ENCODE peak calls at places on chromosome 15, in eight cellular contexts. Z is sigmoid colon, S is fibroblast of lung, B is body of pancreas, K is tibial artery, N is hepatocyte, Y is IMR-90, A is esophagus squamous epithelium. C is an unnamed sample.

GRCh38 chr15:65833501-65834220 is 35.6 kb upstream of the RAB11A start:
- DNase-seq in S (no peak), N (no peak), K (no peak), Z (no peak), Y (no peak), B (peak; percentile 50), A (no peak), C (peak; percentile 15)

GRCh38 chr15:63246691-63247464 is 30.5 kb upstream of the APH1B start:
- DNase-seq in A (no peak), N (peak; percentile 55), K (no peak), Z (peak; percentile 70), B (no peak), Y (peak; percentile 91), S (peak; percentile 98), C (peak; percentile 27)

GRCh38 chr15:62569460-62570404 is 404.6 kb upstream of the C2CD4B start:
- DNase-seq in S (peak; percentile 94), Y (peak; percentile 96), A (no peak), Z (no peak), N (peak; percentile 80), K (peak; percentile 88), B (peak; percentile 81), C (peak; percentile 92)

GRCh38 chr15:29736745-29737023 is 85.6 kb downstream of the TJP1 start:
- DNase-seq in Y (peak; percentile 52), B (peak; percentile 70), Z (no peak), N (peak; percentile 49), S (peak; percentile 22), A (no peak), K (no peak), C (peak; percentile 56)

GRCh38 chr15:95129589-95129988 is 898.2 kb downstream of the MCTP2 start:
- DNase-seq in A (no peak), B (no peak), K (no peak), N (no peak), Y (peak; percentile 67), Z (peak; percentile 73), S (peak; percentile 83), C (no peak)

GRCh38 chr15:38050529-38050928 is 116.1 kb downstream of the TMCO5A start:
- DNase-seq in S (peak; percentile 72), N (peak; percentile 41), B (no peak), A (no peak), Z (no peak), K (no peak), Y (peak; percentile 69), C (peak; percentile 69)

GRCh38 chr15:95394186-95395067 is 936.1 kb upstream of the NR2F2 start:
- DNase-seq in N (no peak), A (no peak), Y (peak; percentile 82), S (peak; percentile 82), B (no peak), Z (no peak), K (no peak), C (no peak)

GRCh38 chr15:59168536-59168935 is 38.1 kb upstream of the LDHAL6B start:
- DNase-seq in K (no peak), A (no peak), Z (no peak), S (peak; percentile 57), Y (peak; percentile 63), B (no peak), N (no peak), C (peak; percentile 36)

GRCh38 chr15:62035256-62035908 is 24.9 kb downstream of the VPS13C start:
- DNase-seq in N (no peak), A (no peak), Z (no peak), S (peak; percentile 55), B (no peak), Y (peak; percentile 75), K (no peak), C (peak; percentile 66)

GRCh38 chr15:91867581-91868026 is 14.1 kb downstream of the SLCO3A1 start:
- DNase-seq in A (no peak), Y (peak; percentile 87), N (peak; percentile 59), Z (peak; percentile 91), S (peak; percentile 94), K (peak; percentile 80), B (peak; percentile 50), C (peak; percentile 91)

GRCh38 chr15:64180235-64180824 is 17.5 kb upstream of the PPIB start:
- DNase-seq in K (no peak), A (no peak), S (no peak), N (no peak), Z (no peak), Y (no peak), B (no peak), C (no peak)

GRCh38 chr15:73442436-73442835 is 528 bp upstream of the REC114 start:
- DNase-seq in B (no peak), Z (no peak), S (no peak), K (no peak), N (no peak), Y (no peak), A (no peak), C (no peak)

GRCh38 chr15:95449229-95449628 is 881.3 kb upstream of the NR2F2 start:
- DNase-seq in K (no peak), Y (no peak), A (no peak), Z (no peak), S (no peak), B (no peak), N (no peak), C (no peak)

GRCh38 chr15:97875513-97876285 is 84.8 kb upstream of the ARRDC4 start:
- DNase-seq in N (no peak), Z (no peak), S (no peak), K (no peak), A (no peak), Y (no peak), B (peak; percentile 48), C (no peak)
- TF ChIP-seq CTCF in N (no peak), Z (no peak), S (no peak), K (no peak), A (no peak), Y (no peak), B (peak; percentile 41), C (no peak)

GRCh38 chr15:99606646-99607045 is 40.9 kb downstream of the MEF2A start:
- DNase-seq in Z (no peak), S (no peak), N (no peak), Y (no peak), A (no peak), K (no peak), B (no peak), C (no peak)
- H3K4me1 ChIP-seq in Z (peaks cover 20% of the 10 kb centered on the region), S (no peaks in the 10 kb centered on the region), N (no peaks in the 10 kb centered on the region), Y (peaks cover 3% of the 10 kb centered on the region), A (peaks cover 14% of the 10 kb centered on the region), K (no peaks in the 10 kb centered on the region), B (peaks cover 7% of the 10 kb centered on the region), C (no peaks in the 10 kb centered on the region)

GRCh38 chr15:57403007-57403406 is 26.7 kb downstream of the CGNL1 start:
- DNase-seq in K (no peak), Y (no peak), Z (no peak), B (no peak), N (no peak), A (no peak), S (no peak), C (no peak)

GRCh38 chr15:57403946-57404345 is 27.6 kb downstream of the CGNL1 start:
- DNase-seq in Z (no peak), A (no peak), K (no peak), N (no peak), B (no peak), S (no peak), Y (no peak), C (no peak)

GRCh38 chr15:57398336-57398735 is 22.0 kb downstream of the CGNL1 start:
- DNase-seq in Z (no peak), S (no peak), Y (no peak), N (no peak), K (no peak), B (no peak), A (no peak), C (no peak)

GRCh38 chr15:57403532-57403931 is 27.2 kb downstream of the CGNL1 start:
- DNase-seq in A (no peak), N (no peak), Y (no peak), S (peak; percentile 9), B (no peak), K (no peak), Z (no peak), C (no peak)

GRCh38 chr15:57401546-57401945 is 25.2 kb downstream of the CGNL1 start:
- DNase-seq in N (no peak), Z (no peak), B (no peak), S (no peak), A (no peak), K (no peak), Y (no peak), C (no peak)
- TF ChIP-seq CTCF in N (no peak), Z (no peak), B (no peak), S (no peak), A (no peak), K (no peak), Y (no peak), C (no peak)

GRCh38 chr15:93362203-93362602 is 273.2 kb upstream of the RGMA start:
- DNase-seq in Y (no peak), Z (peak; percentile 4), K (no peak), B (no peak), N (no peak), S (no peak), A (no peak), C (no peak)
- H3K4me1 ChIP-seq in Y (no peaks in the 10 kb centered on the region), Z (peaks cover 19% of the 10 kb centered on the region), K (no peaks in the 10 kb centered on the region), B (peaks cover 17% of the 10 kb centered on the region), N (no peaks in the 10 kb centered on the region), S (no peaks in the 10 kb centered on the region), A (no peaks in the 10 kb centered on the region), C (no peaks in the 10 kb centered on the region)

DNA sequence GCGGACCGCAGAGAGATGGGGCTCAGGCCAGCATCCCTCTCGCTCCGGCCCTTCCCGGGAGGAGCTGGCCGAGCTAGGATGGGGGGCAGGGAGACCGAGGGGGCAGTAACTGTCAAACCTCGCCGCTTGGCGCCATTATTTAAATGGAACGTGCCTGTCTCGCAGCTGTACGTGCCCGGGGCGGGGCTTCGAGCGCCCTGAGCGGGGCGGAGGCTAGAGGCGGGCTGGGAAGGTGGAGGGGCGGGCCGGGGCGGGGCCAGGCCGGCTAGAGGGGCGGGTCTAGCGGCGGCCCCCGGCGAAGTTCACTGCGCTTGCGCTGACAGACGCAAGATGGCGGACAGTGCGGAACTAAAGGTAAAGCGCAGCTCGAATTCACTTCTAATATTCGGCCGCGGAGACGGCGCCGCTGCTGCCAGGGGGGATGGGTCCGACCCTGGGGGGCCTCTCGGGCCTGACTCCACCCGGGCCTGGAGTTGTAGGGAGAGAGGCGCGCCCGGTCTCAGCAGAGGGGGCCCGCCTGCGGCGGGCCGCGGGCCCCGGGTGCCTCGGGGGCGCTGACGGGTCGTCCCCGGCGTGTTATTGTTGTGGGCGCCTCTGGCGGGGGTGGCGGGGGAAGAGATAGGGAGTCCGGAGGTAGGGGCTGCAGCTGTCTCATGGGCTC is at the start of gene PIAS1:
- DNase-seq in A (peak; percentile 76), N (peak; percentile 98), S (peak; percentile 87), Y (peak; percentile 83), K (peak; percentile 96), B (peak; percentile 95), Z (peak; percentile 97), C (peak; percentile 86)
- TF ChIP-seq CTCF in A (no peak), N (peak; percentile 4), S (no peak), Y (no peak), K (no peak), B (peak; percentile 12), Z (no peak), C (no peak)